ENCODE peak calls at places on chromosomes 5 and 9, in ten cellular contexts. K is fibroblast of pulmonary artery; H is cardiac fibroblast; I is endothelial cell; J is mesothelial cell of epicardium; D is BJ; S is activated CD8-positive, alpha-beta T cell treated with anti-CD3 and anti-CD28 coated beads for 36 hours; W is dorsolateral prefrontal cortex; Y is fibroblast of lung; V is CD4-positive, alpha-beta T cell. L is an unnamed sample.

GRCh38 chr9:13607746-13608445 is 328.4 kb upstream of the MPDZ start:
- DNase-seq in V (no peak), W (no peak), I (no peak), S (no peak), H (no peak), D (no peak), J (no peak), Y (no peak), K (no peak), L (no peak)

GRCh38 chr9:5614985-5615384 is 13.9 kb upstream of the RIC1 start:
- DNase-seq in J (no peak), K (no peak), D (no peak), W (no peak), H (no peak), V (no peak), S (no peak), Y (no peak), I (no peak), L (no peak)

GRCh38 chr9:114629563-114630090 is 18.5 kb downstream of the TMEM268 start:
- DNase-seq in H (no peak), D (no peak), Y (no peak), V (no peak), K (no peak), J (no peak), I (no peak), W (no peak), S (no peak), L (no peak)

GRCh38 chr5:96321371-96321770 is 111.7 kb downstream of the PCSK1 start:
- DNase-seq in I (no peak), D (peak), H (no peak), K (no peak), S (no peak), W (no peak), V (no peak), Y (no peak), J (no peak), L (no peak)

GRCh38 chr9:136944519-136945332 is at the start of the genes C8G and FBXW5:
- DNase-seq in J (peak), K (peak), W (peak), H (peak), Y (peak), I (peak), S (peak), V (peak), D (peak), L (peak)

GRCh38 chr9:81627481-81627880 is 61.9 kb downstream of the TLE1 start:
- DNase-seq in K (no peak), J (no peak), H (no peak), I (no peak), Y (no peak), W (no peak), S (no peak), V (no peak), D (no peak), L (no peak)

GRCh38 chr5:2921176-2921575 is 169.7 kb upstream of the IRX2 start:
- DNase-seq in I (no peak), H (no peak), W (no peak), D (no peak), K (no peak), J (no peak), V (no peak), S (no peak), Y (no peak), L (no peak)

GRCh38 chr9:106675780-106676179 is 187.2 kb upstream of the ZNF462 start:
- DNase-seq in D (no peak), J (no peak), S (no peak), I (no peak), H (no peak), K (no peak), W (no peak), Y (no peak), V (no peak), L (no peak)

GRCh38 chr9:122821278-122821952 is 7.0 kb downstream of the PDCL start:
- DNase-seq in S (no peak), V (no peak), D (no peak), W (no peak), J (no peak), H (peak), Y (peak), K (peak), I (no peak), L (no peak)

GRCh38 chr9:97668485-97668884 is 28.7 kb downstream of the XPA start:
- DNase-seq in S (peak), H (no peak), D (no peak), W (no peak), Y (no peak), V (no peak), K (no peak), J (no peak), I (no peak), L (no peak)

GRCh38 chr9:38284039-38284767 is 108.3 kb upstream of the ALDH1B1 start:
- DNase-seq in K (no peak), H (no peak), D (no peak), S (no peak), W (no peak), V (no peak), Y (no peak), I (no peak), J (no peak), L (no peak)

GRCh38 chr5:169085656-169086055 is 215.3 kb downstream of the SLIT3 start:
- DNase-seq in D (no peak), W (no peak), J (no peak), V (no peak), H (no peak), S (no peak), I (no peak), Y (no peak), K (no peak), L (no peak)

GRCh38 chr5:32687167-32687831 is 23.8 kb upstream of the NPR3 start:
- DNase-seq in W (no peak), D (no peak), H (peak), K (peak), Y (no peak), S (no peak), I (no peak), V (no peak), J (no peak), L (no peak)

GRCh38 chr5:17190242-17190778 is 27.1 kb upstream of the BASP1 start:
- DNase-seq in I (peak), H (peak), Y (peak), V (no peak), D (peak), S (no peak), W (no peak), K (peak), J (no peak), L (no peak)

GRCh38 chr5:135246923-135247795 is 151.9 kb downstream of the MACROH2A1 start:
- DNase-seq in S (no peak), Y (peak), V (no peak), K (peak), D (peak), I (no peak), H (peak), W (peak), J (peak), L (peak)

GRCh38 chr5:150598821-150599273 is 41.6 kb upstream of the SYNPO start:
- DNase-seq in J (no peak), S (no peak), K (no peak), D (no peak), H (no peak), I (no peak), W (no peak), V (no peak), Y (no peak), L (peak)

GRCh38 chr9:16460711-16461110 is 409.8 kb downstream of the BNC2 start:
- DNase-seq in Y (no peak), H (no peak), W (no peak), V (no peak), K (no peak), D (no peak), S (no peak), I (no peak), J (no peak), L (no peak)

GRCh38 chr9:36078047-36078446 is 41.3 kb downstream of the RECK start:
- DNase-seq in S (no peak), H (no peak), J (no peak), W (no peak), I (no peak), K (no peak), D (no peak), V (no peak), Y (no peak), L (no peak)

DNA sequence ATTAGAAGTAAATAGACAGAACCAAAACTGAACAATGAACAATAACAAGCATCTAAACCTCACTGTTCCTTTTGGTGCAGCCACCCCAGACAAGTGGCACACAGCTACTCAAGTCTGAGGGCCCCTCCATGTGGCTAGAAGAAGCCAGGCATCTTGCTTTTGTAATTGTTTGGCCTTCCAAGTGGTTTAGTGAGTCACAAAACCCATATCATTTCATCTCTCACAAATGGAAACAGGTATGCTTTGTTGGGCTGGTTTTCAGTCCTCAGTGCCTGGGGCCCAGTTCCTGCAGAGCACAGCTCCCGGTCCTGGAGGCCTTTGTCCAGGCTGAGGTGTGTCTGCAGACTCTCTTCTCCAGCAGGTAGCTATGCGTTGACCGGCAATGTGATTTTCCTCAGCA is 16.7 kb downstream of the PRLR start:
- DNase-seq in W (no peak), Y (no peak), I (no peak), D (no peak), J (no peak), K (no peak), V (no peak), H (peak), S (peak), L (no peak)
- TF ChIP-seq CTCF in W (no peak), Y (no peak), I (no peak), D (no peak), J (no peak), K (no peak), V (no peak), H (no peak), S (no peak), L (no peak)

GRCh38 chr9:131310833-131311554 is 21.5 kb downstream of the PLPP7 start:
- DNase-seq in W (no peak), I (no peak), D (no peak), Y (no peak), S (peak), J (no peak), K (no peak), H (no peak), V (peak), L (no peak)
- TF ChIP-seq CTCF in W (no peak), I (no peak), D (no peak), Y (no peak), S (no peak), J (no peak), K (no peak), H (no peak), V (no peak), L (no peak)

DNA sequence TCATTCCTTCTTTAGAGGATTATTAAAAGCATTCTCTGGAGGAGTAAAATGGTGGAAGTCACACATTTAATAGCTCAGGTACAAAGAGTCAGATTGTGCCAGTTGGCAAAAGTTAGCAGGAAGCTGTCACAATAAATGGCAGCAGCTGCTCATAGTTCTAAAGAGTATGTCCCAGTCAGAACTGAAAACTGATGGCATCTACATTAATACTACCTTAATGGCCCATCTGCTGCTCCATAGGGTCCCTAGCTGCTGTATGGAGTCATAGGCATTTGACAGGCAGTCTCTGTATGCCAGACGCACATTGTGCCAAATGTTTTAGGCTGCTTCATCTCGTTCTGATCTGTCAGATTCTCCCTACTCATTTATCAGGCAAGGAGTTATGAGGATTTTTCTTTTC is 515.7 kb upstream of the ARRDC3 start:
- DNase-seq in Y (no peak), I (no peak), H (no peak), W (no peak), V (no peak), J (no peak), S (no peak), K (no peak), D (no peak), L (no peak)
- TF ChIP-seq CTCF in Y (no peak), I (no peak), H (no peak), W (no peak), V (no peak), J (no peak), S (no peak), K (no peak), D (no peak), L (no peak)

DNA sequence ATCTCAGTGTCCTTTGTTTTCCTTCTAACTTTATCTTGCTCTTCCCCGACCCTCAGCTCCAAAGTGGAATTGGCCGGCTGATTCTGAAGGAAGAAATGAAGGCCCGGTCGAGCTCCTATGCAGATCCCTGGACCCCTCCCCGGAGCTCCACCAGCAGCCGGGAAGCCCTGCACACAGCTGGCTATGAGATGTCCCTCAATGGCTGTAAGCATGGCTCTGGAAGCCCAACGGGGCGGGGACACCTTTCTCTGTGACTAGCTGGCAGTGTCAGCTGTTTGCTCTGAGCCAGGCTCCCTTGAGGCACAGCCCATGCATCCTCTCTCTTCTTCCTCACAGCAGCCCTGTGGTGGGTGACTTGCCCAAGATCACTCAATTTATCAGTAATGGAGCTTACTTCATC is 23.9 kb upstream of the AFAP1L1 start:
- DNase-seq in I (no peak), H (no peak), J (no peak), D (no peak), V (no peak), Y (no peak), S (no peak), K (no peak), W (no peak), L (no peak)
- TF ChIP-seq CTCF in I (no peak), H (no peak), J (no peak), D (no peak), V (no peak), Y (no peak), S (no peak), K (no peak), W (no peak), L (no peak)

GRCh38 chr5:77074745-77075144 is 12.3 kb downstream of the ZBED3 start:
- DNase-seq in S (no peak), I (no peak), D (no peak), J (no peak), K (no peak), V (no peak), H (no peak), W (no peak), Y (no peak), L (no peak)

GRCh38 chr5:77080905-77081304 is 6.2 kb downstream of the ZBED3 start:
- DNase-seq in Y (no peak), S (no peak), D (no peak), V (no peak), I (no peak), J (no peak), H (no peak), W (no peak), K (no peak), L (no peak)

GRCh38 chr5:77073667-77074066 is 13.4 kb downstream of the ZBED3 start:
- DNase-seq in W (no peak), S (no peak), I (no peak), V (no peak), Y (peak), J (no peak), D (no peak), K (peak), H (peak), L (no peak)

GRCh38 chr5:77076961-77077820 is 9.9 kb downstream of the ZBED3 start:
- DNase-seq in K (peak), I (peak), S (peak), W (peak), D (no peak), J (peak), V (peak), H (peak), Y (peak), L (no peak)

DNA sequence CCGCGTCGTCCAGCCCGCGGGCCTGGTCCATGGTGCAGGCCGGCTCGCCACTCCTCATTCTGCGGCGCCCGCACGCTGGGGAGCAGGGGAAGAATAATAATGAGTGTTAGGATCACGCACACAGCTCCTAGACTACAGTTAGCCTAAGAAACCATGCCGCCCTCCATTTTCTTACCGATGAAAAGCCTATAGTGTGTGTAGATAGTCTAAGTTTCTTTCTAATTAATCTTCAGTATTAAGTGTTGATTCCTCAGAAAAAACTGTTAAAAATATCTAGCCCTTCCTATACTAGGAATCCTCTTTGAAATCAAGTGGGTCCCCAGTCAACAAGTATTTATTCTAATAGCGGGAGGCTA is 9.3 kb downstream of the ZBED3 start:
- DNase-seq in W (no peak), V (no peak), K (no peak), Y (no peak), H (no peak), S (no peak), J (no peak), D (no peak), I (no peak), L (no peak)
- TF ChIP-seq CTCF in W (no peak), V (peak), K (no peak), Y (no peak), H (no peak), S (peak), J (no peak), D (no peak), I (peak), L (peak)

GRCh38 chr5:180437336-180437735 is 56.8 kb upstream of the CNOT6 start:
- DNase-seq in D (no peak), S (no peak), H (no peak), V (no peak), Y (no peak), W (no peak), J (no peak), I (no peak), K (no peak), L (no peak)

GRCh38 chr5:180441577-180441976 is 52.6 kb upstream of the CNOT6 start:
- DNase-seq in D (no peak), I (no peak), Y (peak), V (no peak), K (peak), S (no peak), J (no peak), H (peak), W (no peak), L (no peak)

GRCh38 chr5:180438785-180439780 is 55.1 kb upstream of the CNOT6 start:
- DNase-seq in I (no peak), D (no peak), H (no peak), J (no peak), W (no peak), K (no peak), V (no peak), Y (no peak), S (no peak), L (no peak)

GRCh38 chr5:180436936-180437335 is 57.2 kb upstream of the CNOT6 start:
- DNase-seq in Y (no peak), K (no peak), S (no peak), J (no peak), D (no peak), I (no peak), V (no peak), H (no peak), W (no peak), L (no peak)

GRCh38 chr5:180439911-180440769 is 54.0 kb upstream of the CNOT6 start:
- DNase-seq in D (no peak), V (no peak), Y (no peak), I (no peak), H (no peak), J (no peak), S (no peak), W (no peak), K (no peak), L (no peak)
- TF ChIP-seq CTCF in D (no peak), V (no peak), Y (no peak), I (no peak), H (no peak), J (no peak), S (no peak), W (no peak), K (no peak), L (no peak)

GRCh38 chr5:177362871-177363507 is 5.3 kb downstream of the RGS14 start:
- DNase-seq in S (peak), Y (peak), D (no peak), I (peak), K (peak), H (peak), V (peak), J (peak), W (no peak), L (no peak)
- TF ChIP-seq CTCF in S (no peak), Y (no peak), D (peak), I (no peak), K (no peak), H (no peak), V (no peak), J (no peak), W (no peak), L (no peak)

DNA sequence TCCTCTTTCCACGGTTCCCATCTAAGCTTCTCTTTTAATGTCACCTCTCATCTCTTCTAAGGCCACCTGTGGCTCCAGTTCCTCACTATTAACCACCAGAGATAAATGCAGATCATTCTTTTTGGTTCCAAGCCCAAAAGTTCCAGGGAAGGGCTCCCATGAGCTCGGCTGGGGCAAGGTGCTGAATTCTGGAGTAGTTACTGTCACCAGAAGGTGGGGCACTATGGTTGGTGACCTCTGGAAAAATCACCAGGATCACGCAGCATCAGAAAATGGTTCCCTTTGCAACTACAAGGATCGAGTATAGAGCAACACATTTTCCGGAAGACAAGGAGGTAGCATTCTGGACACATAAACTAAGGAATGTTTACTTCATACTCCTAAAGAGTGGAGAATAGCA is 528.7 kb upstream of the DAP start:
- DNase-seq in Y (no peak), V (no peak), J (no peak), H (no peak), K (no peak), I (no peak), D (no peak), W (no peak), S (no peak), L (no peak)
- TF ChIP-seq CTCF in Y (no peak), V (no peak), J (no peak), H (no peak), K (no peak), I (no peak), D (no peak), W (no peak), S (no peak), L (no peak)